ENCODE peak calls at places on chromosomes 1 and 21, in seven cellular contexts. J, X, Y, U, D, O and M are unnamed samples.

GRCh38 chr1:216462061-216462775 is 39.0 kb upstream of the USH2A start:
- DNase-seq in J (no peak), X (no peak), Y (no peak), U (no peak), D (no peak), O (peak; percentile 51), M (no peak)

GRCh38 chr1:54850082-54850730 is 36.8 kb downstream of the DHCR24 start:
- DNase-seq in J (peak; percentile 11), X (no peak), Y (no peak), U (no peak), D (no peak), O (peak; percentile 84), M (no peak)

GRCh38 chr1:157966034-157966671 is 27.3 kb upstream of the KIRREL1 start:
- DNase-seq in J (no peak), X (no peak), Y (no peak), U (no peak), D (no peak), O (no peak), M (no peak)

GRCh38 chr1:169514566-169515270 is 29.0 kb upstream of the SLC19A2 start:
- DNase-seq in J (no peak), X (no peak), Y (no peak), U (no peak), D (no peak), O (peak; percentile 32), M (no peak)

GRCh38 chr21:27362249-27362648 is 395.4 kb upstream of the ADAMTS5 start:
- DNase-seq in J (no peak), X (no peak), Y (no peak), U (no peak), D (no peak), O (peak; percentile 12), M (no peak)

GRCh38 chr21:41317458-41317857 is 857 bp downstream of the FAM3B start:
- DNase-seq in J (no peak), X (no peak), Y (no peak), U (no peak), D (no peak), O (no peak), M (no peak)

GRCh38 chr1:242242983-242243382 is 244.1 kb upstream of the MAP1LC3C start:
- DNase-seq in J (no peak), X (no peak), Y (no peak), U (no peak), D (no peak), O (no peak), M (no peak)

GRCh38 chr1:164240081-164240480 is 318.9 kb upstream of the PBX1 start:
- DNase-seq in J (no peak), X (no peak), Y (no peak), U (no peak), D (no peak), O (peak; percentile 43), M (no peak)

GRCh38 chr1:213669512-213669911 is 318.3 kb upstream of the PROX1 start:
- DNase-seq in J (no peak), X (no peak), Y (no peak), U (no peak), D (no peak), O (no peak), M (no peak)

GRCh38 chr1:172969611-172970010 is 81.1 kb downstream of the TNFSF18 start:
- DNase-seq in J (no peak), X (no peak), Y (no peak), U (no peak), D (no peak), O (peak; percentile 75), M (no peak)

GRCh38 chr1:17206196-17206595 is 1.3 kb downstream of the PADI1 start:
- DNase-seq in J (no peak), X (no peak), Y (no peak), U (no peak), D (no peak), O (no peak), M (no peak)

GRCh38 chr1:223832637-223832943 is 13.2 kb downstream of the TP53BP2 start:
- DNase-seq in J (peak; percentile 9), X (no peak), Y (peak; percentile 19), U (peak; percentile 26), D (no peak), O (no peak), M (no peak)

GRCh38 chr21:31354122-31354521 is 10.1 kb upstream of the TIAM1 start:
- DNase-seq in J (no peak), X (no peak), Y (no peak), U (no peak), D (no peak), O (peak; percentile 79), M (no peak)

GRCh38 chr1:76351655-76352054 is 277.1 kb downstream of the ST6GALNAC3 start:
- DNase-seq in J (no peak), X (no peak), Y (no peak), U (no peak), D (no peak), O (no peak), M (no peak)

GRCh38 chr1:30968220-30968971 is 59.8 kb upstream of the SDC3 start:
- DNase-seq in J (no peak), X (no peak), Y (no peak), U (no peak), D (no peak), O (no peak), M (no peak)

GRCh38 chr1:153572569-153573015 is 6.9 kb upstream of the S100A2 start:
- DNase-seq in J (peak; percentile 85), X (no peak), Y (peak; percentile 68), U (peak; percentile 52), D (peak; percentile 80), O (peak; percentile 94), M (no peak)

GRCh38 chr1:155245163-155245524 is 10.1 kb downstream of the ENTREP3 start:
- DNase-seq in J (no peak), X (no peak), Y (no peak), U (no peak), D (no peak), O (no peak), M (no peak)

GRCh38 chr1:34419662-34420061 is 243.0 kb downstream of the C1orf94 start:
- DNase-seq in J (no peak), X (no peak), Y (no peak), U (no peak), D (peak; percentile 33), O (no peak), M (no peak)

GRCh38 chr1:3742439-3743298 is 9.6 kb upstream of the CCDC27 start:
- DNase-seq in J (no peak), X (no peak), Y (no peak), U (no peak), D (no peak), O (no peak), M (no peak)

GRCh38 chr21:46477765-46478164 is 19.1 kb downstream of the DIP2A start:
- DNase-seq in J (no peak), X (no peak), Y (no peak), U (no peak), D (no peak), O (no peak), M (no peak)

GRCh38 chr1:22327411-22327810 is 124.2 kb upstream of the ZBTB40 start:
- DNase-seq in J (no peak), X (no peak), Y (no peak), U (no peak), D (no peak), O (no peak), M (no peak)

GRCh38 chr1:150072959-150073358 is 5.4 kb downstream of the VPS45 start:
- DNase-seq in J (no peak), X (no peak), Y (no peak), U (no peak), D (peak; percentile 21), O (peak; percentile 51), M (no peak)

GRCh38 chr1:173329747-173330146 is 122.6 kb upstream of the TNFSF4 start:
- DNase-seq in J (no peak), X (no peak), Y (no peak), U (no peak), D (no peak), O (peak; percentile 51), M (no peak)

GRCh38 chr21:29217818-29218252 is 80.9 kb upstream of the BACH1 start:
- DNase-seq in J (no peak), X (no peak), Y (no peak), U (no peak), D (peak; percentile 66), O (peak; percentile 98), M (no peak)

GRCh38 chr1:178947688-178948003 is 76.8 kb upstream of the ANGPTL1 start:
- DNase-seq in J (no peak), X (no peak), Y (no peak), U (no peak), D (no peak), O (no peak), M (no peak)

GRCh38 chr1:26023826-26024225 is 2.3 kb downstream of the EXTL1 start:
- DNase-seq in J (no peak), X (no peak), Y (no peak), U (no peak), D (no peak), O (no peak), M (no peak)

GRCh38 chr1:236890152-236891056 is 95.3 kb downstream of the MTR start:
- DNase-seq in J (no peak), X (no peak), Y (no peak), U (no peak), D (no peak), O (no peak), M (no peak)

GRCh38 chr21:41777934-41778815 is 11.3 kb upstream of the RIPK4 start:
- DNase-seq in J (peak; percentile 66), X (no peak), Y (peak; percentile 15), U (no peak), D (peak; percentile 71), O (peak; percentile 96), M (no peak)

GRCh38 chr1:53070621-53071020 is 8.6 kb downstream of the PODN start:
- DNase-seq in J (no peak), X (no peak), Y (no peak), U (no peak), D (no peak), O (no peak), M (no peak)